ENCODE peak calls at places on chromosomes 5 and 9, in five cellular contexts. One of them, this sample, is unnamed.

GRCh38 chr9:125750656-125751035 is 3.5 kb downstream of the PBX3 start:
- DNase-seq in IMR-90: no peak
- DNase-seq in left ventricle myocardium inferior: no peak
- DNase-seq in mucosa of descending colon: no peak
- DNase-seq in sigmoid colon: no peak
- DNase-seq in this sample: no peak

GRCh38 chr9:95316794-95317118 is 753 bp downstream of the FANCC start:
- DNase-seq in IMR-90: peak; percentile 50
- DNase-seq in left ventricle myocardium inferior: peak; percentile 67
- DNase-seq in mucosa of descending colon: peak; percentile 88
- DNase-seq in sigmoid colon: peak; percentile 86
- DNase-seq in this sample: peak; percentile 58

GRCh38 chr9:103789686-103790085 is 304.4 kb upstream of the SMC2 start:
- DNase-seq in IMR-90: no peak
- DNase-seq in left ventricle myocardium inferior: no peak
- DNase-seq in mucosa of descending colon: no peak
- DNase-seq in sigmoid colon: no peak
- DNase-seq in this sample: no peak

GRCh38 chr5:174744896-174745295 is 20.5 kb downstream of the MSX2 start:
- DNase-seq in IMR-90: no peak
- DNase-seq in left ventricle myocardium inferior: no peak
- DNase-seq in mucosa of descending colon: no peak
- DNase-seq in sigmoid colon: no peak
- DNase-seq in this sample: no peak

GRCh38 chr5:43251754-43252153 is 59.7 kb downstream of the NIM1K start:
- DNase-seq in IMR-90: no peak
- DNase-seq in left ventricle myocardium inferior: no peak
- DNase-seq in mucosa of descending colon: no peak
- DNase-seq in sigmoid colon: no peak
- DNase-seq in this sample: no peak

GRCh38 chr5:142091012-142091411 is 17.6 kb upstream of the NDFIP1 start:
- DNase-seq in IMR-90: no peak
- DNase-seq in left ventricle myocardium inferior: no peak
- DNase-seq in mucosa of descending colon: no peak
- DNase-seq in sigmoid colon: no peak
- DNase-seq in this sample: no peak

GRCh38 chr5:171521679-171522078 is 102.2 kb downstream of the FGF18 start:
- DNase-seq in IMR-90: no peak
- DNase-seq in left ventricle myocardium inferior: no peak
- DNase-seq in mucosa of descending colon: no peak
- DNase-seq in sigmoid colon: no peak
- DNase-seq in this sample: no peak

GRCh38 chr5:14767942-14768837 is 103.4 kb downstream of the ANKH start:
- DNase-seq in IMR-90: no peak
- DNase-seq in left ventricle myocardium inferior: no peak
- DNase-seq in mucosa of descending colon: no peak
- DNase-seq in sigmoid colon: no peak
- DNase-seq in this sample: no peak

GRCh38 chr5:146851133-146851532 is 27.4 kb downstream of the PPP2R2B start:
- DNase-seq in IMR-90: no peak
- DNase-seq in left ventricle myocardium inferior: no peak
- DNase-seq in mucosa of descending colon: no peak
- DNase-seq in sigmoid colon: no peak
- DNase-seq in this sample: no peak

GRCh38 chr9:89440548-89440947 is 57.4 kb downstream of the SEMA4D start:
- DNase-seq in IMR-90: no peak
- DNase-seq in left ventricle myocardium inferior: peak; percentile 29
- DNase-seq in mucosa of descending colon: peak; percentile 28
- DNase-seq in sigmoid colon: no peak
- DNase-seq in this sample: no peak

GRCh38 chr5:123617561-123617960 is 105.6 kb downstream of the CSNK1G3 start:
- DNase-seq in IMR-90: no peak
- DNase-seq in left ventricle myocardium inferior: no peak
- DNase-seq in mucosa of descending colon: no peak
- DNase-seq in sigmoid colon: no peak
- DNase-seq in this sample: no peak

GRCh38 chr9:92100237-92100911 is 14.8 kb downstream of the SPTLC1 start:
- DNase-seq in IMR-90: peak; percentile 87
- DNase-seq in left ventricle myocardium inferior: no peak
- DNase-seq in mucosa of descending colon: no peak
- DNase-seq in sigmoid colon: no peak
- DNase-seq in this sample: no peak

GRCh38 chr9:37311938-37312730 is 110.4 kb upstream of the GRHPR start:
- DNase-seq in IMR-90: peak; percentile 85
- DNase-seq in left ventricle myocardium inferior: no peak
- DNase-seq in mucosa of descending colon: no peak
- DNase-seq in sigmoid colon: no peak
- DNase-seq in this sample: no peak

GRCh38 chr5:1051366-1051720 is 42.7 kb downstream of the NKD2 start:
- DNase-seq in IMR-90: no peak
- DNase-seq in left ventricle myocardium inferior: no peak
- DNase-seq in mucosa of descending colon: no peak
- DNase-seq in sigmoid colon: no peak
- DNase-seq in this sample: no peak

GRCh38 chr5:5461012-5461411 is 38.5 kb downstream of the ICE1 start:
- DNase-seq in IMR-90: no peak
- DNase-seq in left ventricle myocardium inferior: no peak
- DNase-seq in mucosa of descending colon: no peak
- DNase-seq in sigmoid colon: no peak
- DNase-seq in this sample: no peak

GRCh38 chr5:42876375-42876844 is 64.7 kb upstream of the SELENOP start:
- DNase-seq in IMR-90: no peak
- DNase-seq in left ventricle myocardium inferior: no peak
- DNase-seq in mucosa of descending colon: no peak
- DNase-seq in sigmoid colon: no peak
- DNase-seq in this sample: no peak

GRCh38 chr9:37943329-37944265 is 39.7 kb upstream of the SLC25A51 start:
- DNase-seq in IMR-90: peak; percentile 94
- DNase-seq in left ventricle myocardium inferior: no peak
- DNase-seq in mucosa of descending colon: no peak
- DNase-seq in sigmoid colon: no peak
- DNase-seq in this sample: no peak

GRCh38 chr9:70262948-70263347 is 4.2 kb downstream of the SMC5 start:
- DNase-seq in IMR-90: peak; percentile 33
- DNase-seq in left ventricle myocardium inferior: no peak
- DNase-seq in mucosa of descending colon: no peak
- DNase-seq in sigmoid colon: no peak
- DNase-seq in this sample: no peak

GRCh38 chr5:128464596-128464995 is 73.4 kb downstream of the FBN2 start:
- DNase-seq in IMR-90: no peak
- DNase-seq in left ventricle myocardium inferior: peak; percentile 20
- DNase-seq in mucosa of descending colon: no peak
- DNase-seq in sigmoid colon: no peak
- DNase-seq in this sample: no peak

GRCh38 chr5:152688561-152689274 is 283.6 kb upstream of the NMUR2 start:
- DNase-seq in IMR-90: peak; percentile 11
- DNase-seq in left ventricle myocardium inferior: no peak
- DNase-seq in mucosa of descending colon: no peak
- DNase-seq in sigmoid colon: no peak
- DNase-seq in this sample: no peak

GRCh38 chr5:27316283-27316675 is 277.9 kb upstream of the CDH9 start:
- DNase-seq in IMR-90: peak; percentile 86
- DNase-seq in left ventricle myocardium inferior: no peak
- DNase-seq in mucosa of descending colon: no peak
- DNase-seq in sigmoid colon: no peak
- DNase-seq in this sample: no peak

GRCh38 chr5:75886706-75887105 is 169.5 kb upstream of the POC5 start:
- DNase-seq in IMR-90: no peak
- DNase-seq in left ventricle myocardium inferior: no peak
- DNase-seq in mucosa of descending colon: no peak
- DNase-seq in sigmoid colon: no peak
- DNase-seq in this sample: no peak

GRCh38 chr5:74167206-74167929 is 473.2 kb downstream of the ENC1 start:
- DNase-seq in IMR-90: peak; percentile 92
- DNase-seq in left ventricle myocardium inferior: no peak
- DNase-seq in mucosa of descending colon: no peak
- DNase-seq in sigmoid colon: no peak
- DNase-seq in this sample: no peak

GRCh38 chr5:159961176-159961689 is 45.0 kb downstream of the ADRA1B start:
- DNase-seq in IMR-90: no peak
- DNase-seq in left ventricle myocardium inferior: no peak
- DNase-seq in mucosa of descending colon: no peak
- DNase-seq in sigmoid colon: no peak
- DNase-seq in this sample: no peak

GRCh38 chr5:74124826-74125225 is 498.8 kb downstream of the ARHGEF28 start:
- DNase-seq in IMR-90: peak; percentile 32
- DNase-seq in left ventricle myocardium inferior: no peak
- DNase-seq in mucosa of descending colon: no peak
- DNase-seq in sigmoid colon: no peak
- DNase-seq in this sample: no peak

GRCh38 chr5:177427919-177428573 is 1.6 kb downstream of the GRK6 start:
- DNase-seq in IMR-90: no peak
- DNase-seq in left ventricle myocardium inferior: no peak
- DNase-seq in mucosa of descending colon: no peak
- DNase-seq in sigmoid colon: no peak
- DNase-seq in this sample: no peak

GRCh38 chr9:88820055-88820454 is 171.2 kb upstream of the S1PR3 start:
- DNase-seq in IMR-90: no peak
- DNase-seq in left ventricle myocardium inferior: no peak
- DNase-seq in mucosa of descending colon: no peak
- DNase-seq in sigmoid colon: no peak
- DNase-seq in this sample: no peak

DNA sequence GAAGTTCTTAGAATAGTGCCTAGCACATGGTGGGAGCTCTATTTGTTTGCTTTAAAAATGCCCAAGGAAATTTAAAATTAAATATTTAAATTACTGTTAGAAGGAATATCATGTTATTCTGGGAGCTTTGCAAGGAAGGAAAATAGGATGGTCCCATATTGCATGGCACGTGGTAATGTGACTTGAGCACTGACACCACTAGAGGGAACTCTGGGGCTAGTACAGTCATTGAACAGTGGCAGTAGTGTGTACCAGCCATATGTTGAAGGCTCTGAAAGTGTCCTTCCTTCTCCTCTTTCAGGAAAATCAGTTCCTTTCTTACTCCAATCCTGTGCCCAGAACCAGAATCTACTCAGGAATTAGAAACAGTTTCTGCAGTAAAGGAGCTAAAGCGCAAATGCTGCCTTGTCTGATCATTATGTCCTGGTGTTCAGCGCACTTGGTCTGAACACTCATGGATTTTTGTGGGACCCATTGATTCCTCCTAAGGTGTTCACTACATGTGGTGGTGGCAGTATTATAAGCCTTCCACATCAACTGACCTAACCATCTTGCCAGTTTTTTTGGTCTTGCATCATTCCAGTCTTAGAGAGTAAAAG is 54.1 kb downstream of the GDA start:
- DNase-seq in IMR-90: peak; percentile 22
- DNase-seq in left ventricle myocardium inferior: no peak
- DNase-seq in mucosa of descending colon: no peak
- DNase-seq in sigmoid colon: no peak
- DNase-seq in this sample: peak; percentile 47
- TF ChIP-seq CTCF in IMR-90: peak; percentile 41
- TF ChIP-seq CTCF in left ventricle myocardium inferior: peak; percentile 50
- TF ChIP-seq CTCF in mucosa of descending colon: peak; percentile 30
- TF ChIP-seq CTCF in sigmoid colon: no peak
- TF ChIP-seq CTCF in this sample: no peak

DNA sequence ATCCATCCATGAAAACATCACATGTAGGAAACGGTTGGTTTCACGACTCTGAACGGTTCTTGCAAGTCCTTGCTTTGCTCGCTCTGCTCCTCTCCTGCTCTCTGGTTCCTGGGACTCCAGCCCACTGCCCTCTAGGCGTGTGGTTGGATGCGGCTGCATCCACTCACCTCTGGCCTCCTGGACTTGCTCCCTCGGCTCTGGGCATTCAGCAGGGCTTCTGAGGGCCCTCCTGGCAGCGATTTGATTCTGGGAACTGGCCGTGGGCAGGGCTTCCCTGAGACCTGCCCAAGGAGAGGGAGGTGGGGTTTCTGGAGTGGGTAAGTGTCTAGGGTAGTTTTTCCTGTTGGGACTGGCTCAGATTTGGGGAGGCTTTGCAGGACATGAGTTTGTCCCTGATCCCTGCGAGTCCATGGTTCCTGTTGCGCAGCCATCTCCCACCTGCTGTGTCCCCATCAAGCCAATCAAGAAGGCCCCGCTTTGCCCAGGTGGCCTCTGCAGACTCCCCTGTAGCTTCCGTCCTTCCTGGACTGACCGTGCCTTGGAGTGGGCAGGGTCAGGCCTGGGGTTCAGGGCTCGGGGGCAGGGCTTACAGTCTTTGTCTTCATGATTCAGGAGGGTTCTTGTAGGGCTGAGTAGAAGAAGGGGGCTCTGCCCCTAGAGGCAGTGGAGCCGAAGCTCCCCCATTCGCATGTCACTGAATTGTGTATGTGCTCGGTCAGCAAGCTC is 192.3 kb downstream of the CACNA1B start:
- DNase-seq in IMR-90: no peak
- DNase-seq in left ventricle myocardium inferior: no peak
- DNase-seq in mucosa of descending colon: no peak
- DNase-seq in sigmoid colon: no peak
- DNase-seq in this sample: no peak
- TF ChIP-seq CTCF in IMR-90: no peak
- TF ChIP-seq CTCF in left ventricle myocardium inferior: no peak
- TF ChIP-seq CTCF in mucosa of descending colon: no peak
- TF ChIP-seq CTCF in sigmoid colon: no peak
- TF ChIP-seq CTCF in this sample: no peak

GRCh38 chr9:131421691-131422090 is 27.8 kb downstream of the PRRC2B start:
- DNase-seq in IMR-90: no peak
- DNase-seq in left ventricle myocardium inferior: no peak
- DNase-seq in mucosa of descending colon: no peak
- DNase-seq in sigmoid colon: no peak
- DNase-seq in this sample: no peak

GRCh38 chr9:131419716-131420115 is 25.8 kb downstream of the PRRC2B start:
- DNase-seq in IMR-90: no peak
- DNase-seq in left ventricle myocardium inferior: no peak
- DNase-seq in mucosa of descending colon: no peak
- DNase-seq in sigmoid colon: no peak
- DNase-seq in this sample: no peak

GRCh38 chr9:131422241-131422792 is 28.4 kb downstream of the PRRC2B start:
- DNase-seq in IMR-90: peak; percentile 12
- DNase-seq in left ventricle myocardium inferior: peak; percentile 25
- DNase-seq in mucosa of descending colon: no peak
- DNase-seq in sigmoid colon: no peak
- DNase-seq in this sample: no peak

GRCh38 chr9:131419029-131419614 is 25.2 kb downstream of the PRRC2B start:
- DNase-seq in IMR-90: peak; percentile 66
- DNase-seq in left ventricle myocardium inferior: no peak
- DNase-seq in mucosa of descending colon: no peak
- DNase-seq in sigmoid colon: no peak
- DNase-seq in this sample: no peak

DNA sequence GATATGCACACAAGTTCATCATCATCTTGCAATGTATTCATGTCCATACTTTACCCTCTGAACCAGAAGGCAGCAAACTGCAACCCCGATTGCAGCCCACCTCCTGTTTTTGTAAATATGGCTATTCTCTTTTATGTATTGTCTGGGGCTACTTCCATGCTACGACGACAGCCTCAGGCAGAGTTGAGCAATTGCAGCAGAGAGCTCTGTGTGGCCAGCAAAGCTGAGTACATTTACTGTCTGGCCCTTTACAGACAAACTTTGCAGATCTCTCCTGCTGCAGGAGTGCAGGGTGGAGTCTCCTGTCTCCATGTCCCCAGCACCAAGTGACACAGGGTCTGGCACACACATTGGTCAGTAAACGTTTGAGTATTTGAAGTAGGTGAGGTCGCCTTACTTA is 27.0 kb downstream of the PRRC2B start:
- DNase-seq in IMR-90: peak; percentile 60
- DNase-seq in left ventricle myocardium inferior: no peak
- DNase-seq in mucosa of descending colon: no peak
- DNase-seq in sigmoid colon: no peak
- DNase-seq in this sample: no peak
- TF ChIP-seq CTCF in IMR-90: no peak
- TF ChIP-seq CTCF in left ventricle myocardium inferior: peak; percentile 31
- TF ChIP-seq CTCF in mucosa of descending colon: no peak
- TF ChIP-seq CTCF in sigmoid colon: peak; percentile 18
- TF ChIP-seq CTCF in this sample: no peak

GRCh38 chr9:133664651-133665050 is 28.5 kb downstream of the DBH start:
- DNase-seq in IMR-90: no peak
- DNase-seq in left ventricle myocardium inferior: no peak
- DNase-seq in mucosa of descending colon: no peak
- DNase-seq in sigmoid colon: no peak
- DNase-seq in this sample: no peak
- TF ChIP-seq CTCF in IMR-90: no peak
- TF ChIP-seq CTCF in left ventricle myocardium inferior: no peak
- TF ChIP-seq CTCF in mucosa of descending colon: no peak
- TF ChIP-seq CTCF in sigmoid colon: no peak
- TF ChIP-seq CTCF in this sample: no peak

This sample was measured in endothelial cell.